ENCODE peak calls at places on chromosomes 13 and 19, in seven cellular contexts. J is K562, T is HCT116, F is SK-N-SH, Y is H1, L is GM12878, U is HepG2. D is an unnamed sample.

GRCh38 chr19:6639439-6639838 is 30.5 kb downstream of the TNFSF14 start:
- DNase-seq in J (no peak), T (no peak), L (no peak), U (no peak), F (no peak), Y (no peak), D (peak; percentile 88)

GRCh38 chr13:44396295-44396962 is 22.8 kb downstream of the SERP2 start:
- DNase-seq in T (no peak), L (no peak), Y (no peak), U (no peak), F (no peak), J (no peak), D (no peak)

GRCh38 chr19:42445948-42446347 is 3.2 kb upstream of the CXCL17 start:
- DNase-seq in L (no peak), F (no peak), U (no peak), T (no peak), J (no peak), Y (no peak), D (no peak)

GRCh38 chr13:26872444-26873173 is 112.0 kb upstream of the GPR12 start:
- DNase-seq in Y (peak; percentile 92), T (peak; percentile 24), J (peak; percentile 42), U (peak; percentile 31), F (peak; percentile 74), L (no peak), D (peak; percentile 8)

GRCh38 chr13:34174671-34175145 is 356.8 kb downstream of the RFC3 start:
- DNase-seq in L (no peak), J (no peak), F (no peak), T (no peak), Y (no peak), U (no peak), D (no peak)

GRCh38 chr19:35045667-35046300 is 4.3 kb downstream of the HPN start:
- DNase-seq in J (peak; percentile 76), U (no peak), F (peak; percentile 51), L (peak; percentile 16), Y (no peak), T (no peak), D (no peak)

GRCh38 chr13:76944457-76944856 is 3.9 kb upstream of the ACOD1 start:
- DNase-seq in J (no peak), T (no peak), F (no peak), Y (no peak), U (no peak), L (no peak), D (no peak)

GRCh38 chr13:106612688-106613087 is 44.8 kb upstream of the ARGLU1 start:
- DNase-seq in F (no peak), U (no peak), Y (no peak), L (no peak), J (no peak), T (no peak), D (no peak)

GRCh38 chr13:94550030-94550738 is 45.8 kb downstream of the TGDS start:
- DNase-seq in U (peak; percentile 21), L (peak; percentile 4), T (no peak), Y (no peak), J (no peak), F (no peak), D (peak; percentile 5)

GRCh38 chr13:30097089-30097488 is 210.3 kb downstream of the KATNAL1 start:
- DNase-seq in U (no peak), Y (no peak), L (no peak), J (no peak), F (no peak), T (no peak), D (no peak)

GRCh38 chr19:17871032-17871877 is 490 bp upstream of the SLC5A5 start:
- DNase-seq in L (no peak), J (no peak), U (no peak), Y (no peak), T (no peak), F (no peak), D (no peak)

GRCh38 chr13:33033361-33033812 is 17.2 kb downstream of the KL start:
- DNase-seq in Y (no peak), U (no peak), T (no peak), L (no peak), F (no peak), J (no peak), D (no peak)

GRCh38 chr19:1811472-1811894 is 593 bp downstream of the ATP8B3 start:
- DNase-seq in Y (no peak), U (peak; percentile 59), J (peak; percentile 81), L (no peak), T (peak; percentile 90), F (peak; percentile 66), D (no peak)

GRCh38 chr19:49567722-49568454 is 12.5 kb downstream of the NOSIP start:
- DNase-seq in J (no peak), Y (no peak), T (no peak), L (no peak), F (no peak), U (no peak), D (no peak)

GRCh38 chr13:97506511-97506910 is 72.5 kb downstream of the RAP2A start:
- DNase-seq in J (no peak), L (no peak), T (no peak), Y (no peak), U (no peak), F (no peak), D (no peak)

GRCh38 chr19:50361290-50362029 is 4.0 kb downstream of the NAPSA start:
- DNase-seq in U (no peak), T (peak; percentile 37), J (peak; percentile 85), L (no peak), F (no peak), Y (no peak), D (no peak)

GRCh38 chr13:38685974-38686571 is 804 bp upstream of the FREM2 start:
- DNase-seq in F (peak; percentile 16), L (no peak), T (no peak), J (no peak), U (no peak), Y (no peak), D (no peak)

GRCh38 chr19:48696353-48697010 is 711 bp downstream of the FUT2 start:
- DNase-seq in L (no peak), Y (peak; percentile 81), T (no peak), J (no peak), U (no peak), F (no peak), D (no peak)

GRCh38 chr19:55461974-55462628 is 659 bp upstream of the ISOC2 start:
- DNase-seq in F (peak; percentile 73), L (no peak), T (no peak), Y (no peak), U (peak; percentile 50), J (peak; percentile 70), D (no peak)

GRCh38 chr13:99196466-99197256 is 4.0 kb upstream of the UBAC2 start:
- DNase-seq in L (no peak), T (peak; percentile 54), J (no peak), Y (no peak), U (no peak), F (no peak), D (no peak)

GRCh38 chr19:41443813-41444455 is 978 bp downstream of the ERICH4 start:
- DNase-seq in F (no peak), J (peak; percentile 3), T (no peak), U (no peak), L (no peak), Y (no peak), D (no peak)
- TF ChIP-seq SIN3A in F (no peak), J (no peak), T (no peak), U (no peak), L (no peak), Y (no peak), D (no peak)

GRCh38 chr19:38742906-38743305 is 1.4 kb downstream of the CAPN12 start:
- DNase-seq in Y (no peak), T (no peak), J (no peak), L (no peak), F (peak; percentile 22), U (no peak), D (no peak)
- TF ChIP-seq SIN3A in Y (no peak), T (no peak), J (no peak), L (no peak), F (no peak), U (no peak), D (no peak)

DNA sequence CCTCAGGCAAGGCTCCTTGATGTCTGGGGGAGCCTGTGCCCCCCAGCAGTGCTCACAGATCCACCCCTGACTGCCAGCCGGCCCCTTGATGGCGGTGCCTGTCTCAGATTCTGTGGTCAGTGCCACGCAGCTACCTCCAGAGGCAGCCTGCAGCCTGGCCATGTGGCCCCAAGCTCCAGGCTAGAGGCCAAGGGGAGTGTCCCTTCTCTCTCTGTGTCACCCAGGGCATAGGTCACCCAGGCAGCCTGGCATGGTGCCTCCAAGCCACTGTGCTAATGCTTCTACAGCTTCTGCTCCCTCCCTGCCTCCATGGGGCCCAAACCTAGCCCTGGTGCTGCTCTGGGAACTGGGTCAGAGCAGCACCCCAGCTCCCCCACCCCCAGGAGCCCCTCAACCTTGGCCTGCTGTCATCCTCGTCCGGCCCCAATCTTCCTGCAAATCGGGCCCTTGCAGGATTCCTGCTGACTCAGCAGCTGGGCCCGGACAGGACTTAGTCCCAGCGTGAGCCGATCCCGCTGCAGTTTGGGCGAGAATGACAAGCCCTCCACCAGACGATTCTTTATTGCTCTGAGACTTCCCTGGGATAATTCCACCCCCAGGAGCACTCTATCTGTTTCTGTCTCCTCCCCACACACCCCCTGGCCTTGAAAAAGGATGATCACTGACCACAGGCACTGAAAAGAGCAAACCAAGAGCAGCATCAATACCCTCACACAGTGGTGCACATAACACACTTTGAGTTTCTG is 2.7 kb upstream of the ARL11 start:
- DNase-seq in T (no peak), F (no peak), Y (no peak), L (no peak), U (peak; percentile 80), J (no peak), D (no peak)
- TF ChIP-seq SIN3A in T (no peak), F (no peak), Y (no peak), L (no peak), U (no peak), J (no peak), D (no peak)

DNA sequence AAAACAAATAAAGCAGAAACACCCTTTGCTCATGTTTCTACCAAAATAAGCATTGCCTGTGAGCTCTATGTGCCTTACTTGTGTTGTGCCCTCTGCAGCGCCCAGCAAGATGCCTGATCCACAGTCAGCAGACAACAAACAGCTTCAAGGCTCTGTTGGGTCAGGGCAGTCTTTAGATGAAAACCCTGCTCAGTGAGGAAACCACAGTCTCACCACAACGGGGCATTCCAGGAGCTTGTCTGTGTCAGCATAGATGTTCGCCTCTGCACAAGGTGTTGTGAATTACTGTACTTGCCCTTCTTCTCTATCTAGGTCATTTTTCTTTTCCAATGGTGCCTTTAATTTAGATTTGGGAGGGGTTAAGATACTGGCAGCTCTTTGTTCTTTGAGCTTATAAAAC is 251.9 kb downstream of the COL4A1 start:
- DNase-seq in L (no peak), T (no peak), F (no peak), U (no peak), J (no peak), Y (no peak), D (no peak)
- TF ChIP-seq SIN3A in L (no peak), T (no peak), F (no peak), U (no peak), J (no peak), Y (no peak), D (no peak)

DNA sequence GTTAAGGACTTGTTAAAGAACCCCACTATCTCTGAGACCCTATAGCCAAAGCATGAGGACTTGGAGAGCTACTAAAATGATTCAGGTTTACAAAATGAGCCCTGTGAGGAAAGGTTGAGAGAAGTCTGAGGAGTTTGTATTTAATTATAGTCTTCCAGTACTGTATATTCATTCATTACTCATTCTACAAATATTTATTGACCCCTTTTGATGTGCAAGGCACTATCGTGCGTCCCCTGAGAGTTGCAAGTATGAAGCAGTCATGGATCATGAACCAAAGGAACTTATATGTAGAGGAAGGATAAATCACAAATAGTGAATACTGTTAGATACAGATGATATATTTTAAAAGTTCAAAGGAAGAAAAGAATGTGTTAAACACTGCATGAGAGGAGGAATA is 84.4 kb downstream of the DNAJC15 start:
- DNase-seq in J (no peak), U (no peak), L (no peak), T (no peak), F (no peak), Y (no peak), D (no peak)
- TF ChIP-seq SIN3A in J (no peak), U (no peak), L (no peak), T (no peak), F (no peak), Y (no peak), D (no peak)

D was measured in Panc1.